ENCODE peak calls at places on chromosomes 5 and 9, in nine cellular contexts. M is left colon; T is HCT116; Q is activated CD4-positive, alpha-beta T cell treated with anti-CD3 and anti-CD28 coated beads for 48 hours; Y is stimulated activated CD8-positive, alpha-beta memory T cell treated with anti-CD3 and anti-CD28 coated beads, Interleukin-7, amount 100 ng/mL, for 4 hours; N is activated naive CD8-positive, alpha-beta T cell treated with anti-CD3 and anti-CD28 coated beads, Interleukin-2, amount 50 U/mL, for 24 hours; I is amniotic stem cell; P is endothelial cell; B is mucosa of descending colon. Z is an unnamed sample.

GRCh38 chr5:107373511-107374263 is 297.1 kb downstream of the EFNA5 start:
- DNase-seq in M (no peak), T (no peak), Q (no peak), Y (no peak), N (no peak), I (no peak), P (no peak), B (no peak), Z (no peak)

GRCh38 chr5:103224894-103225246 is 33.7 kb upstream of the MACIR start:
- DNase-seq in M (no peak), T (peak), Q (no peak), Y (no peak), N (no peak), I (no peak), P (no peak), B (no peak), Z (no peak)

GRCh38 chr9:107782381-107782780 is 292.8 kb upstream of the KLF4 start:
- DNase-seq in M (no peak), T (no peak), Q (no peak), Y (no peak), N (no peak), I (no peak), P (no peak), B (no peak), Z (no peak)

GRCh38 chr9:131404581-131404980 is 10.7 kb downstream of the PRRC2B start:
- DNase-seq in M (no peak), T (no peak), Q (no peak), Y (no peak), N (no peak), I (no peak), P (no peak), B (no peak), Z (no peak)

GRCh38 chr9:126947529-126947928 is 32.9 kb downstream of the RALGPS1 start:
- DNase-seq in M (no peak), T (peak), Q (peak), Y (no peak), N (no peak), I (no peak), P (no peak), B (no peak), Z (no peak)

GRCh38 chr5:343461-344401 is 22.2 kb downstream of the AHRR start:
- DNase-seq in M (no peak), T (peak), Q (peak), Y (peak), N (peak), I (peak), P (peak), B (peak), Z (no peak)

GRCh38 chr9:16921855-16922254 is 51.4 kb upstream of the BNC2 start:
- DNase-seq in M (no peak), T (peak), Q (no peak), Y (no peak), N (no peak), I (no peak), P (no peak), B (no peak), Z (no peak)

GRCh38 chr9:127061411-127061810 is 61.0 kb downstream of the ANGPTL2 start:
- DNase-seq in M (no peak), T (no peak), Q (no peak), Y (no peak), N (no peak), I (no peak), P (no peak), B (no peak), Z (no peak)

GRCh38 chr9:1956958-1957357 is 58.2 kb upstream of the SMARCA2 start:
- DNase-seq in M (no peak), T (no peak), Q (no peak), Y (no peak), N (no peak), I (no peak), P (no peak), B (no peak), Z (no peak)

GRCh38 chr5:134136221-134136631 is 21.7 kb downstream of the TCF7 start:
- DNase-seq in M (no peak), T (no peak), Q (no peak), Y (no peak), N (no peak), I (no peak), P (no peak), B (peak), Z (peak)

GRCh38 chr9:840343-840742 is 1.2 kb upstream of the DMRT1 start:
- DNase-seq in M (no peak), T (no peak), Q (peak), Y (no peak), N (no peak), I (no peak), P (peak), B (no peak), Z (no peak)

GRCh38 chr5:73655521-73656160 is 29.6 kb downstream of the ARHGEF28 start:
- DNase-seq in M (no peak), T (no peak), Q (no peak), Y (no peak), N (no peak), I (no peak), P (no peak), B (no peak), Z (no peak)

GRCh38 chr5:111635151-111635945 is 121.6 kb downstream of the NREP start:
- DNase-seq in M (no peak), T (no peak), Q (no peak), Y (no peak), N (no peak), I (no peak), P (no peak), B (no peak), Z (no peak)

Z was measured in omental fat pad.